ENCODE peak calls at places on chromosomes 4 and X, in five cellular contexts. Z, T, D, R and G are unnamed samples.
A peak's percentile ranks its signal among the peaks of the same experiment; 100 is the strongest.

GRCh38 chrX:19554786-19555185 is 39.5 kb upstream of the MAP3K15 start:
- DNase-seq in R (no peak), D (no peak), Z (no peak), T (no peak), G (no peak)

GRCh38 chr4:125352521-125352920 is 37.8 kb downstream of the FAT4 start:
- DNase-seq in R (no peak), T (no peak), D (no peak), Z (no peak), G (no peak)

GRCh38 chr4:152590179-152591031 is 54.5 kb upstream of the FBXW7 start:
- DNase-seq in Z (no peak), R (no peak), T (no peak), D (peak; percentile 80), G (no peak)

GRCh38 chr4:5409237-5409636 is 299.1 kb downstream of the EVC2 start:
- DNase-seq in Z (no peak), R (no peak), T (no peak), D (no peak), G (no peak)

GRCh38 chrX:46917634-46918033 is 5.4 kb downstream of the JADE3 start:
- DNase-seq in R (no peak), Z (no peak), D (no peak), T (no peak), G (no peak)

GRCh38 chr4:103026868-103027267 is 7.4 kb upstream of the SLC9B1 start:
- DNase-seq in T (no peak), Z (no peak), D (no peak), R (no peak), G (no peak)

GRCh38 chr4:89496851-89497250 is 189.3 kb upstream of the GPRIN3 start:
- DNase-seq in D (no peak), T (no peak), R (no peak), Z (no peak), G (no peak)

GRCh38 chr4:112860731-112861377 is 188.6 kb upstream of the ANK2 start:
- DNase-seq in D (no peak), T (peak; percentile 83), Z (no peak), R (no peak), G (no peak)

GRCh38 chr4:2059726-2060577 is 825 bp downstream of the NAT8L start:
- DNase-seq in R (no peak), Z (peak; percentile 34), T (peak; percentile 68), D (no peak), G (no peak)

GRCh38 chrX:18173494-18174180 is 47.0 kb downstream of the BEND2 start:
- DNase-seq in T (no peak), R (no peak), D (no peak), Z (no peak), G (no peak)

GRCh38 chr4:56979674-56980073 is 978 bp downstream of the POLR2B start:
- DNase-seq in Z (no peak), R (no peak), D (no peak), T (peak; percentile 37), G (peak; percentile 53)

GRCh38 chr4:95017690-95018089 is 259.9 kb downstream of the BMPR1B start:
- DNase-seq in Z (no peak), R (no peak), D (no peak), T (no peak), G (no peak)

GRCh38 chrX:136028383-136028984 is 43.2 kb downstream of the SLC9A6 start:
- DNase-seq in D (peak; percentile 9), Z (no peak), R (peak; percentile 22), T (peak; percentile 47), G (no peak)

GRCh38 chr4:172892300-172892699 is 276.3 kb upstream of the GALNT7 start:
- DNase-seq in R (peak; percentile 15), T (peak; percentile 15), Z (no peak), D (no peak), G (no peak)

GRCh38 chrX:72554448-72555140 is 18.0 kb downstream of the HDAC8 start:
- DNase-seq in R (no peak), Z (no peak), D (no peak), T (peak; percentile 74), G (peak; percentile 46)

GRCh38 chr4:19883841-19884240 is 367.9 kb upstream of the SLIT2 start:
- DNase-seq in D (no peak), T (no peak), Z (no peak), R (no peak), G (no peak)

GRCh38 chr4:133320576-133321170 is 171.6 kb downstream of the PCDH10 start:
- DNase-seq in T (peak; percentile 62), R (no peak), D (no peak), Z (no peak), G (no peak)

GRCh38 chrX:111555559-111555958 is 44.1 kb downstream of the SERTM2 start:
- DNase-seq in T (peak; percentile 58), D (no peak), R (no peak), Z (no peak), G (no peak)

GRCh38 chrX:40262641-40263560 is 165.1 kb upstream of the BCOR start:
- DNase-seq in Z (no peak), T (no peak), R (no peak), D (peak; percentile 19), G (no peak)

GRCh38 chrX:40172169-40172979 is 74.6 kb upstream of the BCOR start:
- DNase-seq in D (no peak), R (no peak), Z (peak; percentile 80), T (peak; percentile 58), G (peak; percentile 84)

GRCh38 chrX:22220941-22221340 is 51.8 kb upstream of the CBLL2 start:
- DNase-seq in T (no peak), D (peak; percentile 28), R (no peak), Z (no peak), G (no peak)

GRCh38 chr4:165765053-165765452 is 108.0 kb upstream of the TLL1 start:
- DNase-seq in T (no peak), D (peak; percentile 61), Z (no peak), R (no peak), G (no peak)

GRCh38 chrX:48467331-48467761 is 2.7 kb downstream of the SLC38A5 start:
- DNase-seq in R (no peak), D (no peak), T (no peak), Z (no peak), G (no peak)

GRCh38 chr4:11468901-11469300 is 40.2 kb upstream of the HS3ST1 start:
- DNase-seq in T (no peak), Z (no peak), R (no peak), D (no peak), G (no peak)

GRCh38 chr4:137471895-137472294 is 60.4 kb downstream of the PCDH18 start:
- DNase-seq in Z (no peak), D (no peak), T (no peak), R (peak; percentile 27), G (no peak)

GRCh38 chr4:62912531-62912930 is 1496.7 kb downstream of the TECRL start:
- DNase-seq in R (no peak), Z (no peak), D (no peak), T (no peak), G (no peak)

GRCh38 chr4:4533461-4534169 is 8.2 kb downstream of the STX18 start:
- DNase-seq in R (no peak), D (peak; percentile 54), Z (no peak), T (no peak), G (no peak)

GRCh38 chr4:187814737-187815465 is 180.7 kb upstream of the ZFP42 start:
- DNase-seq in T (no peak), Z (no peak), R (no peak), D (no peak), G (no peak)

GRCh38 chr4:188107931-188108843 is 1.2 kb downstream of the TRIML2 start:
- DNase-seq in R (no peak), T (peak; percentile 19), Z (no peak), D (no peak), G (no peak)

GRCh38 chr4:3291411-3291968 is 1.3 kb upstream of the RGS12 start:
- DNase-seq in D (no peak), T (peak; percentile 56), R (no peak), Z (peak; percentile 72), G (peak; percentile 79)

GRCh38 chr4:184457530-184458249 is 16.7 kb downstream of the IRF2 start:
- DNase-seq in T (no peak), D (no peak), Z (no peak), R (no peak), G (no peak)

GRCh38 chr4:5893591-5893990 is 705 bp upstream of the CRMP1 start:
- DNase-seq in D (no peak), R (no peak), T (no peak), Z (no peak), G (no peak)

GRCh38 chr4:150176559-150176958 is 98.3 kb downstream of the DCLK2 start:
- DNase-seq in Z (no peak), T (no peak), D (no peak), R (no peak), G (no peak)

DNA sequence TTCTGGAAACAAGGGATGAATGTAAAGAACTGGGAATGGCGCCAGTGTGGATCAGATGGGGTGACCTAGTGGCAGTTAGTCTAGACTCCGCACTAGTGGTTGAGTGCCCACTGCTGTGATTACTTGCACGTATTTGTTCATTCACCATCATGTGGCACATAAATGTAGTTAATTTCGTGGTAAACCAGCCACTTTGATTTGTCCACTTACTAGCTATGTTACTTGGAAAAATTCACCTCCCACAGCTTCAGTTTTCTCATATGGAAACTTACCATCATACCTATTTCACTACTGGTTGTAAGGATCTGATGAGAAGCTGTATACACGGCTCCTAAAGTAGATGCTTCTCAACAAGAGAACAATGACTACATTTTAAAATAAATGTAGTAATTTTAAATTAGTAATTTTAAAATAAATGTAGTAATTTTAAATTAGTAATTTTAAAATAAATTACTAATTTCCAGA is 394 bp upstream of the DYNLT3 start:
- DNase-seq in D (no peak), Z (no peak), R (no peak), T (no peak), G (no peak)
- H3K4me3 ChIP-seq in D (peak overlapping the region; percentile 73), Z (peak overlapping the region; percentile 69), R (peak overlapping the region; percentile 48), T (peak overlapping the region; percentile 56), G (no peak overlapping the region)

GRCh38 chrX:70292788-70293187 is 2.9 kb downstream of the KIF4A start:
- DNase-seq in D (no peak), T (no peak), R (no peak), Z (no peak), G (no peak)
- H3K4me3 ChIP-seq in D (no peak overlapping the region), T (peak overlapping the region; percentile 84), R (no peak overlapping the region), Z (no peak overlapping the region), G (no peak overlapping the region)

DNA sequence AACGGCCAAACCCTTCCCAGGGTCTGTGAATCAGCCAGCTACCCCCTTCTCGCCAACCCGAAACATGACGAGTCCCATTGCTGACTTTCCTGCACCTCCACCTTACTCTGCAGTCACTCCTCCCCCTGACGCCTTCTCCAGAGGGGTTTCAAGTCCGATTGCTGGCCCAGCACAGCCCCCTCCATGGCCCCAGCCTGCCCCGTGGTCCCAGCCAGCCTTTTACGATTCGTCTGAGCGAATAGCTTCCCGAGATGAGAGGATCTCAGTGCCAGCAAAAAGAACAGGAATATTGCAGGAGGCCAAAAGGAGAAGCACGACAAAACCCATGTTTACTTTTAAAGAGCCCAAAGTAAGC is 105.1 kb upstream of the MYOZ2 start:
- DNase-seq in R (no peak), D (no peak), Z (no peak), T (no peak), G (no peak)
- H3K4me3 ChIP-seq in R (no peak overlapping the region), D (no peak overlapping the region), Z (no peak overlapping the region), T (no peak overlapping the region), G (no peak overlapping the region)

GRCh38 chr4:8000721-8001491 is 61.2 kb upstream of the AFAP1 start:
- DNase-seq in R (no peak), Z (no peak), T (no peak), D (no peak), G (no peak)

GRCh38 chr4:7998447-7998846 is 58.8 kb upstream of the AFAP1 start:
- DNase-seq in T (no peak), Z (no peak), R (no peak), D (no peak), G (peak; percentile 30)

GRCh38 chr4:8000247-8000646 is 60.6 kb upstream of the AFAP1 start:
- DNase-seq in D (no peak), T (no peak), Z (no peak), R (no peak), G (no peak)

GRCh38 chr4:7999279-7999678 is 59.6 kb upstream of the AFAP1 start:
- DNase-seq in R (no peak), D (no peak), Z (no peak), T (no peak), G (no peak)

GRCh38 chr4:7999695-8000094 is 60.0 kb upstream of the AFAP1 start:
- DNase-seq in D (no peak), R (no peak), T (no peak), Z (no peak), G (peak; percentile 9)
- H3K4me3 ChIP-seq in D (no peak overlapping the region), R (no peak overlapping the region), T (no peak overlapping the region), Z (no peak overlapping the region), G (no peak overlapping the region)